ENCODE peak calls at places on chromosomes 11 and 22, in five cellular contexts. Q is left lung; O is lung; X is CD4-positive, alpha-beta T cell; L is dorsolateral prefrontal cortex. P is an unnamed sample.

GRCh38 chr11:3865388-3866193 is 10.1 kb downstream of the STIM1 start:
- DNase-seq in O (no peak), Q (no peak), X (no peak), L (no peak), P (no peak)

GRCh38 chr11:16843307-16843706 is 104.9 kb downstream of the C11orf58 start:
- DNase-seq in X (no peak), O (no peak), L (no peak), Q (no peak), P (no peak)

GRCh38 chr11:108319541-108320145 is 96.8 kb downstream of the ATM start:
- DNase-seq in L (no peak), O (no peak), Q (no peak), X (no peak), P (no peak)

GRCh38 chr22:50548046-50548912 is 2.6 kb downstream of the KLHDC7B start:
- DNase-seq in O (no peak), X (peak), L (no peak), Q (peak), P (no peak)

GRCh38 chr22:44723801-44724200 is 21.8 kb downstream of the PRR5 start:
- DNase-seq in Q (no peak), O (no peak), X (no peak), L (no peak), P (no peak)

GRCh38 chr11:122113836-122114235 is 2.2 kb downstream of the BLID start:
- DNase-seq in Q (no peak), L (no peak), X (no peak), O (no peak), P (no peak)

GRCh38 chr22:45562537-45563361 is 60.1 kb downstream of the FBLN1 start:
- DNase-seq in X (no peak), L (no peak), O (no peak), Q (peak), P (no peak)

GRCh38 chr11:114764563-114764962 is 86.2 kb downstream of the NXPE2 start:
- DNase-seq in Q (no peak), L (no peak), X (no peak), O (no peak), P (no peak)

GRCh38 chr11:58905141-58905715 is 34.1 kb upstream of the GLYATL1 start:
- DNase-seq in Q (peak), O (no peak), X (no peak), L (peak), P (no peak)

GRCh38 chr11:61700221-61700620 is 20.0 kb downstream of the DAGLA start:
- DNase-seq in X (no peak), Q (no peak), O (peak), L (no peak), P (peak)

GRCh38 chr11:5266609-5267008 is 3.1 kb downstream of the HBE1 start:
- DNase-seq in X (no peak), O (no peak), L (no peak), Q (no peak), P (no peak)
- TF ChIP-seq CTCF in X (no peak), O (no peak), L (no peak), Q (no peak), P (no peak)

DNA sequence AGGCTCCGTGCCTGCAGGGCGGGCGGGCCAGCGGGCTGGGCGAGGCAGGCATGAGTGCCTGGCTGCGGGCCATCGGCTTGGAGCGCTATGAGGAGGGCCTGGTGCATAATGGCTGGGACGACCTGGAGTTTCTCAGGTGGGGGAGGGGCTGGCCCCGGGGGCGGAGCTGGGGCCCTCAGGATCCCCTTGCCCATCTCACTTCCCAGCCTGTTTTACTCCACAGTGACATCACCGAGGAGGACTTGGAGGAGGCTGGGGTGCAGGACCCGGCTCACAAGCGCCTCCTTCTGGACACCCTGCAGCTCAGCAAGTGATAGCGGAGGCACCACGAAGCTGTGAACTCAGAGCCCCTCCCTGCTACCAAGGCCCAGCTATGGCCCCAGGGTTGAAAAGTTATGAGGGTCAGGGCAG is 5.9 kb downstream of the PHOX2A start:
- DNase-seq in O (peak), X (no peak), Q (peak), L (no peak), P (no peak)
- TF ChIP-seq CTCF in O (peak), X (peak), Q (peak), L (peak), P (peak)

GRCh38 chr11:47375546-47376085 is 2.7 kb downstream of the SPI1 start:
- DNase-seq in X (no peak), O (no peak), Q (no peak), L (no peak), P (no peak)

GRCh38 chr11:47378011-47378835 is at the start of gene SPI1:
- DNase-seq in X (no peak), O (peak), Q (peak), L (no peak), P (peak)

GRCh38 chr11:47376183-47376542 is 2.2 kb downstream of the SPI1 start:
- DNase-seq in Q (no peak), O (no peak), X (no peak), L (no peak), P (peak)

GRCh38 chr11:47377571-47378010 is 756 bp downstream of the SPI1 start:
- DNase-seq in X (no peak), O (no peak), L (no peak), Q (peak), P (peak)

GRCh38 chr11:47376543-47377371 is 1.6 kb downstream of the SPI1 start:
- DNase-seq in X (no peak), Q (peak), L (no peak), O (peak), P (peak)
- TF ChIP-seq CTCF in X (no peak), Q (no peak), L (no peak), O (no peak), P (no peak)

DNA sequence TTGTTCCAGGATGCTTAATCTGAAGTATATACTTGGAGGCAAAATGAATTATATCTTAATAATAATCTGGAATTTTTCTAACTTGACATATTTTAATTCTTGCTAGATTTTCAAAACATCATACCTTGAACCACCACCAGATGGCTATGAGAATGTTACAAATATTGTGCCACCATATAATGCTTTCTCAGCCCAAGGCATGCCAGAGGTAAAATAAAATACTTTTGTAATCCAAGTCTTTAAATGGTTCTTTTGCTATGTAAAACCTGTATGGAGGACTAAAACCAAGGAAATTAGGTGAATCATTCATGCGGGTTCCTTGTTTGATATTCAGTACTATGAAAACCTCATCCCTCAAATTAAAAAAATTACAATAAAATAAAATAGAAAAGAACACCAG is 14.4 kb downstream of the NAALAD2 start:
- DNase-seq in X (no peak), O (no peak), L (no peak), Q (no peak), P (no peak)
- TF ChIP-seq CTCF in X (no peak), O (no peak), L (no peak), Q (no peak), P (no peak)

GRCh38 chr11:17864478-17864941 is 129.9 kb downstream of the KCNC1 start:
- DNase-seq in X (no peak), O (no peak), L (peak), Q (no peak), P (no peak)
- TF ChIP-seq CTCF in X (no peak), O (no peak), L (no peak), Q (peak), P (no peak)

DNA sequence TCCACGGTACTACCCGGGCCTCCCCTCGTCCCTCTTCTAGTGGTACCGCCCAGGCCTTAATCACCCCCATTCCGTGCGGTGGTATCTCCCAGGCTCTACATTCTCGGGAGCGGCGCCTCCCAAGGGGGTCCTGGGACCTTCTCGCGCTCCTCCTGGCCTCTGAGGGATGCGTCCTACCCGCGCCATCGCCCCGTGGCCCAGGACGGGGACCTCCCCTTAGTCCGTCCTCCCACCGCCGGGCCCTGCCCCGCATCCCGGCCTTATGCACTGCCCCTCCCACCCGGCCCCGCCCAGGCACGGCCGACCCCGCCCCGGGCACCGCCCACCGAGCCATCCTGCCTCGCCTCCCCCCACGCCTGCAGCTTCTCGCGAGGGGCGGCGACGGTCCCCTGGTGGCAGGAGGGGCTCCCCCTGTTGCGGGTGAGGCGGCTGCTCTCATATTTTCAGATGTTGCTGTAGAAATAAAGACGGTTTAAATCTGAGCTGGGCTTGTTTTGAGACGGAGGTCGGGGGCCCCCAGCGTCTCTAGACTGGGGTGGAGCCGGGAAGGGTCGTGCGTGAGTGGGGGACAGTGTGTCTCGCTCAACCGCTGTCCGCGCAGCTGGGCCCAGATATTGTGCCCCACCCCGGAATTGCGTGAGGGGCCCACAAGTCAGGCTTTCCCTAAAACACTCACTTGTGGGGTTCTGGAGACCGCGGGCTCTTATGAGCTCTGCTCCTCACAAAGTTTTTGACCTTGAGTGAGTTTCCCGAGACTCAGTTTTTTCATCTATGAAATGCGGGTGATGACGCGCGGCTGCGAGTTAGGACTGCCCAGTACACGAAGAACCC is 845 bp upstream of the RAB1B start:
- DNase-seq in L (peak), O (peak), Q (peak), X (peak), P (peak)
- TF ChIP-seq CTCF in L (no peak), O (no peak), Q (no peak), X (no peak), P (no peak)

GRCh38 chr11:48111941-48112340 is 104.7 kb upstream of the OR4B1 start:
- DNase-seq in Q (no peak), X (no peak), L (no peak), O (no peak), P (no peak)

GRCh38 chr11:48116437-48116836 is 100.2 kb upstream of the OR4B1 start:
- DNase-seq in O (no peak), X (no peak), L (no peak), Q (no peak), P (no peak)

GRCh38 chr11:48122246-48122645 is 94.4 kb upstream of the OR4B1 start:
- DNase-seq in X (no peak), L (no peak), O (no peak), Q (no peak), P (no peak)

GRCh38 chr11:48114740-48115139 is 101.9 kb upstream of the OR4B1 start:
- DNase-seq in L (no peak), Q (no peak), O (no peak), X (no peak), P (no peak)

GRCh38 chr11:48116843-48117242 is 99.8 kb upstream of the OR4B1 start:
- DNase-seq in Q (no peak), L (no peak), X (no peak), O (no peak), P (no peak)
- TF ChIP-seq CTCF in Q (peak), L (no peak), X (peak), O (no peak), P (peak)

DNA sequence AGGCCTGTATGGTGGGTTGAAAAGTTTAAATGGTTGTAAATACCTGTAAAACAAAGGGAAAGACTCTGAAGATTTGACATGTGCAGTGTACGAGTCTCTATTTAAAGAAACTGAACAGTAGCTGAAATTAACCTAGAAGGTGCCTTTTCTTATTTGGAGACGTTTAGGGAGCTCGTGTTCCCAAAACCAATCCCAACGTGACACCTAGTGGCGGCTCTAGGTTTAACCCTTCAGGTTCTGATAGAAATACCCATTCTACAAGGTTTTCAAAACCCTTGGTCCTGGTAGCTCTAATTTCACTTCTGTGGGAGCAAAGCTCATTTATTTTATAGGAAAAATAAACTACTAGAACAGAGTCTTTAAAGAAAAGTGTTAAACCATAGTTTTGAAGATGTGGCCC is 258.3 kb downstream of the LRRC4C start:
- DNase-seq in X (no peak), O (peak), Q (no peak), L (peak), P (no peak)
- TF ChIP-seq CTCF in X (no peak), O (no peak), Q (peak), L (peak), P (no peak)

DNA sequence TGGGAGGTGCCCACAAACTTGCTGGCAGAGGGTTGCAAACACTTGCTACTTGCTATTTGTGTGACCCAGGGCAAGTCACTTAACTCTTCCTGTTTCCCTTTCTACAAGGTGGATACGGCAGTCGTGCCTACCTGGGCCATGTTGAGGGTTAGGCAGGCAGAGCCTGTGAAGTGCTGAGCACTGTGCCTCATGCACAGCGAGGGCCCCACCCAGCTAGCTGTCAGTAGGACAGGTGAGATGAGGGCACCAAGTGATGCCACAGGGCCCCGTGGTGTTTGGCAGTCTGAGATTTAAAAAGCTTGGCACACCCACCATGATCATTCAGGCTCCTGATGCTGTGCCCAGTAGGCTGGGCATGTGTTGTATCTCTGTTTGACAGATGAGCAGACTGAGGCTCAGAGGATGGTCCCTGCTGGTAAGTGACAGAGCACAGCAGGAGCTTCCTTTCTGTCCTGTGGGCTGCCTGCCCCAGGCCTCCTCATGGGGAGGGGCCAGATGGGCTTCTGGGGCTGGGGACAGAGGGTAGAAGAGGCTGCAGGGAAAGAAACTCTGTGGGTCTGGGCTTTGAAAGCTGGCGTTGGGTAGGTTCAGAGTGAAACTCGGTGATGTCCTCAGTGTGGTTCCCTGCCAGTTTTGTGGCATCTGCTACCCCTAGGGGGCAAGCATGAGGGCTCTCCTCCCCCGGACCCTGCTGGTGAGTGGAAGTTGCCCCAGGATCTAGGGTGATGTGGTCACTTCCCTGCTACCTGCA is 59.3 kb downstream of the TSPAN18 start:
- DNase-seq in X (no peak), Q (no peak), L (peak), O (no peak), P (no peak)
- TF ChIP-seq CTCF in X (no peak), Q (no peak), L (no peak), O (no peak), P (no peak)

GRCh38 chr22:41256254-41256897 is 15.6 kb upstream of the CHADL start:
- DNase-seq in Q (no peak), L (no peak), X (no peak), O (no peak), P (no peak)
- TF ChIP-seq CTCF in Q (no peak), L (no peak), X (no peak), O (no peak), P (no peak)